ENCODE peak calls at places on chromosomes 7 and 10, in six cellular contexts. H is NCI-H2081 treated with DMSO at 0.1 percent for 48 hours, T is NCI-H446, Z is myocyte, M is fibroblast of mammary gland, L is KBM-7. B is an unnamed sample.
A peak's percentile ranks its signal among the peaks of the same experiment; 100 is the strongest.

GRCh38 chr7:154171422-154171821 is 119.2 kb downstream of the DPP6 start:
- DNase-seq in H (no peak), T (no peak), Z (no peak), M (no peak), L (no peak), B (no peak)

GRCh38 chr10:123136806-123137642 is 1.3 kb downstream of the HMX3 start:
- DNase-seq in H (no peak), T (no peak), Z (peak; percentile 23), M (no peak), L (peak; percentile 82), B (no peak)

GRCh38 chr7:132275384-132275783 is 300.9 kb downstream of the PLXNA4 start:
- DNase-seq in H (peak; percentile 24), T (no peak), Z (no peak), M (no peak), L (no peak), B (peak; percentile 51)

GRCh38 chr7:46100521-46100920 is 179.4 kb upstream of the IGFBP3 start:
- DNase-seq in H (no peak), T (no peak), Z (no peak), M (no peak), L (no peak), B (no peak)

GRCh38 chr7:130063036-130063435 is 7.3 kb upstream of the KLHDC10 start:
- DNase-seq in H (no peak), T (peak; percentile 41), Z (peak; percentile 22), M (peak; percentile 44), L (peak; percentile 85), B (no peak)

GRCh38 chr7:151246161-151247015 is 2.1 kb downstream of the SMARCD3 start:
- DNase-seq in H (no peak), T (no peak), Z (peak; percentile 82), M (no peak), L (no peak), B (no peak)

GRCh38 chr10:53836638-53837037 is 964.4 kb downstream of the PCDH15 start:
- DNase-seq in H (no peak), T (no peak), Z (no peak), M (peak; percentile 6), L (no peak), B (no peak)

GRCh38 chr10:7457478-7458316 is 46.9 kb upstream of the SFMBT2 start:
- DNase-seq in H (no peak), T (no peak), Z (no peak), M (peak; percentile 10), L (no peak), B (no peak)

GRCh38 chr7:76507723-76508406 is 2.5 kb upstream of the UPK3B start:
- DNase-seq in H (no peak), T (no peak), Z (no peak), M (peak; percentile 51), L (peak; percentile 39), B (no peak)

GRCh38 chr10:93751074-93751572 is 6.6 kb upstream of the LGI1 start:
- DNase-seq in H (no peak), T (no peak), Z (no peak), M (no peak), L (no peak), B (no peak)

GRCh38 chr7:133950856-133951255 is 176.3 kb upstream of the LRGUK start:
- DNase-seq in H (no peak), T (no peak), Z (no peak), M (no peak), L (no peak), B (no peak)

GRCh38 chr10:101258179-101258885 is 29.1 kb upstream of the LBX1 start:
- DNase-seq in H (no peak), T (no peak), Z (no peak), M (no peak), L (peak; percentile 33), B (no peak)

GRCh38 chr7:44759246-44759645 is 10.6 kb downstream of the ZMIZ2 start:
- DNase-seq in H (no peak), T (no peak), Z (no peak), M (no peak), L (no peak), B (no peak)

GRCh38 chr10:101041252-101041761 is 10.3 kb downstream of the SFXN3 start:
- DNase-seq in H (no peak), T (peak; percentile 69), Z (peak; percentile 90), M (peak; percentile 89), L (peak; percentile 91), B (peak; percentile 16)

GRCh38 chr10:7243873-7244272 is 167.0 kb downstream of the SFMBT2 start:
- DNase-seq in H (no peak), T (no peak), Z (no peak), M (no peak), L (peak; percentile 56), B (no peak)

GRCh38 chr10:83606275-83606674 is 533.0 kb upstream of the GHITM start:
- DNase-seq in H (no peak), T (peak; percentile 53), Z (no peak), M (no peak), L (no peak), B (no peak)

GRCh38 chr7:117014673-117015133 is 61.4 kb downstream of the ST7 start:
- DNase-seq in H (no peak), T (peak; percentile 62), Z (peak; percentile 24), M (peak; percentile 65), L (peak; percentile 47), B (peak; percentile 84)

GRCh38 chr7:149719912-149720335 is 53.5 kb downstream of the ZNF467 start:
- DNase-seq in H (no peak), T (no peak), Z (no peak), M (no peak), L (no peak), B (no peak)

GRCh38 chr10:24277771-24278518 is 69.0 kb downstream of the KIAA1217 start:
- DNase-seq in H (no peak), T (no peak), Z (no peak), M (peak; percentile 33), L (no peak), B (no peak)

GRCh38 chr7:45082031-45082830 is 6.5 kb downstream of the NACAD start:
- DNase-seq in H (no peak), T (no peak), Z (peak; percentile 95), M (peak; percentile 33), L (no peak), B (no peak)

GRCh38 chr10:91713471-91714072 is 80.7 kb upstream of the PPP1R3C start:
- DNase-seq in H (no peak), T (no peak), Z (no peak), M (no peak), L (no peak), B (no peak)

GRCh38 chr10:128373071-128373749 is 247.0 kb upstream of the MKI67 start:
- DNase-seq in H (no peak), T (no peak), Z (no peak), M (no peak), L (no peak), B (no peak)

GRCh38 chr10:103683851-103684250 is 171.5 kb downstream of the SH3PXD2A start:
- DNase-seq in H (no peak), T (no peak), Z (no peak), M (no peak), L (no peak), B (no peak)

GRCh38 chr10:88616250-88616977 is 29.9 kb downstream of the LIPJ start:
- DNase-seq in H (no peak), T (peak; percentile 3), Z (peak; percentile 93), M (no peak), L (no peak), B (no peak)

GRCh38 chr10:34670101-34670500 is 145.0 kb downstream of the PARD3 start:
- DNase-seq in H (no peak), T (no peak), Z (no peak), M (no peak), L (no peak), B (no peak)

GRCh38 chr10:12444981-12445700 is 95.8 kb downstream of the CAMK1D start:
- DNase-seq in H (no peak), T (no peak), Z (no peak), M (no peak), L (no peak), B (no peak)

GRCh38 chr7:38862666-38863065 is 46.3 kb downstream of the VPS41 start:
- DNase-seq in H (no peak), T (no peak), Z (no peak), M (no peak), L (no peak), B (no peak)

GRCh38 chr10:123945506-123945905 is 53.9 kb upstream of the CPXM2 start:
- DNase-seq in H (no peak), T (no peak), Z (peak; percentile 33), M (peak; percentile 76), L (no peak), B (no peak)

GRCh38 chr10:85060944-85061343 is 732.6 kb downstream of the CCSER2 start:
- DNase-seq in H (no peak), T (no peak), Z (no peak), M (no peak), L (no peak), B (no peak)

GRCh38 chr7:86929293-86930109 is 130.0 kb downstream of the ELAPOR2 start:
- DNase-seq in H (no peak), T (no peak), Z (no peak), M (no peak), L (peak; percentile 63), B (no peak)

GRCh38 chr10:48400129-48400849 is 93.8 kb downstream of the MAPK8 start:
- DNase-seq in H (no peak), T (no peak), Z (no peak), M (no peak), L (no peak), B (no peak)

B was measured in DMS 273 treated with DMSO at 0.1 percent for 48 hours.